ENCODE peak calls at places on chromosomes 5 and 9, in ten cellular contexts. E, C, O, P, T, X, U, I, A and K are unnamed samples.
A peak's percentile ranks its signal among the peaks of the same experiment; 100 is the strongest.

GRCh38 chr5:93476211-93476851 is 104.7 kb downstream of the NR2F1-AS1 start:
- DNase-seq in I (no peak), U (no peak), T (no peak), X (no peak), C (no peak), E (no peak), A (no peak), O (no peak), P (no peak), K (no peak)

GRCh38 chr9:86730165-86730928 is 217.0 kb downstream of the GAS1 start:
- DNase-seq in A (no peak), I (no peak), X (no peak), C (no peak), O (no peak), P (no peak), T (no peak), U (no peak), E (no peak), K (no peak)

GRCh38 chr5:40401965-40402364 is 277.8 kb upstream of the PTGER4 start:
- DNase-seq in C (no peak), E (no peak), P (no peak), O (no peak), U (peak; percentile 50), I (no peak), X (no peak), T (no peak), A (no peak), K (peak; percentile 37)

GRCh38 chr5:81014348-81014747 is 54.2 kb downstream of the RASGRF2 start:
- DNase-seq in A (no peak), I (no peak), C (no peak), P (no peak), O (no peak), T (no peak), U (no peak), E (no peak), X (no peak), K (no peak)

GRCh38 chr5:127136908-127137307 is 63.6 kb upstream of the C5orf63 start:
- DNase-seq in I (no peak), C (no peak), E (no peak), U (no peak), O (no peak), A (no peak), P (no peak), T (no peak), X (no peak), K (no peak)

GRCh38 chr5:111119856-111120255 is 27.7 kb downstream of the WDR36 start:
- DNase-seq in O (no peak), A (no peak), T (no peak), I (no peak), P (no peak), E (no peak), U (no peak), X (no peak), C (no peak), K (no peak)

GRCh38 chr5:35374584-35374983 is 144.3 kb upstream of the PRLR start:
- DNase-seq in E (no peak), P (no peak), I (no peak), X (no peak), O (no peak), C (no peak), U (no peak), T (no peak), A (no peak), K (no peak)

GRCh38 chr5:125847561-125847960 is 575.6 kb upstream of the GRAMD2B start:
- DNase-seq in T (no peak), I (no peak), C (no peak), X (no peak), O (no peak), E (no peak), P (no peak), U (no peak), A (no peak), K (no peak)

GRCh38 chr5:79728396-79728795 is 38.8 kb downstream of the CMYA5 start:
- DNase-seq in T (no peak), I (no peak), A (no peak), P (no peak), O (no peak), C (no peak), X (no peak), U (no peak), E (no peak), K (no peak)

GRCh38 chr9:38432922-38433510 is 8.8 kb upstream of the IGFBPL1 start:
- DNase-seq in E (no peak), A (peak; percentile 43), U (no peak), C (no peak), I (no peak), O (no peak), P (peak; percentile 59), X (no peak), T (peak; percentile 46), K (no peak)

GRCh38 chr5:83718195-83718825 is 2.3 kb downstream of the HAPLN1 start:
- DNase-seq in U (peak; percentile 62), P (peak; percentile 85), X (peak; percentile 26), C (peak; percentile 57), T (peak; percentile 70), O (no peak), I (no peak), A (peak; percentile 70), E (no peak), K (no peak)

GRCh38 chr9:136693490-136694162 is 6.4 kb upstream of the AGPAT2 start:
- DNase-seq in O (peak; percentile 59), U (no peak), P (peak; percentile 90), I (no peak), E (no peak), A (peak; percentile 63), C (no peak), T (no peak), X (peak; percentile 28), K (no peak)
- H3K27ac ChIP-seq in O (peak overlapping the region; percentile 30), U (no peak overlapping the region), P (peak overlapping the region; percentile 98), I (no peak overlapping the region), E (no peak overlapping the region), A (no peak overlapping the region), C (no peak overlapping the region), T (no peak overlapping the region), X (no peak overlapping the region), K (no peak overlapping the region)

DNA sequence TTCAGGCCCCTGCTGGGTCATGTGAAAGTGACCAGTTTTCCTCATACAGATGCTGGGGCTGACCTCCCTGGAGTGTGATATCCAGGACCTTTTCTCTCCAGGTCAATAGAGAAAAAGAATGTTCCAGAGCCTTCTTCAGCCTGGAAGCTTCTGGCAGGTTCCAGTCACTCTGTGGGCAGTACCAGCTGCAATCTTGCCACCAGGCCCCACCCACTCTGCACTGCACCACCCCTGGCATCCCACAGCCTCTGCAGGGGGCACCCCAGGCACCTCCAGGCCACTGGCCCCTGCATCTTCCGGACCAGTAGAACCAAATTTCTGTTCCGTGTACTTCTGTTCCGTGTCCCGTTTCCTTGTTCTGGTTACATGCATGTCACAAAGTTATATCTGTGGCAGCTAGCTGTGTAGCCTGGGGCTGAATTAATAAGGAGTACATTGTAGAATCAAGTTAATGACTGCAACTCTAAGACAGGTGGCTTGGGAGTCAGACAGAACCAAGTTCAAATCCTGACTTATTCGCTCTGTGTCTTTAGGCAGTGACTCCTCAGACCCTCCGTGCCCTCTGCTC is 83.2 kb upstream of the ZBTB43 start:
- DNase-seq in P (no peak), I (no peak), A (no peak), O (no peak), U (no peak), C (no peak), T (no peak), X (no peak), E (no peak), K (peak; percentile 7)
- H3K4me3 ChIP-seq in P (no peak overlapping the region), I (peak overlapping the region; percentile 65), A (no peak overlapping the region), O (no peak overlapping the region), U (no peak overlapping the region), C (no peak overlapping the region), T (no peak overlapping the region), X (no peak overlapping the region), E (no peak overlapping the region), K (peak overlapping the region; percentile 47)

DNA sequence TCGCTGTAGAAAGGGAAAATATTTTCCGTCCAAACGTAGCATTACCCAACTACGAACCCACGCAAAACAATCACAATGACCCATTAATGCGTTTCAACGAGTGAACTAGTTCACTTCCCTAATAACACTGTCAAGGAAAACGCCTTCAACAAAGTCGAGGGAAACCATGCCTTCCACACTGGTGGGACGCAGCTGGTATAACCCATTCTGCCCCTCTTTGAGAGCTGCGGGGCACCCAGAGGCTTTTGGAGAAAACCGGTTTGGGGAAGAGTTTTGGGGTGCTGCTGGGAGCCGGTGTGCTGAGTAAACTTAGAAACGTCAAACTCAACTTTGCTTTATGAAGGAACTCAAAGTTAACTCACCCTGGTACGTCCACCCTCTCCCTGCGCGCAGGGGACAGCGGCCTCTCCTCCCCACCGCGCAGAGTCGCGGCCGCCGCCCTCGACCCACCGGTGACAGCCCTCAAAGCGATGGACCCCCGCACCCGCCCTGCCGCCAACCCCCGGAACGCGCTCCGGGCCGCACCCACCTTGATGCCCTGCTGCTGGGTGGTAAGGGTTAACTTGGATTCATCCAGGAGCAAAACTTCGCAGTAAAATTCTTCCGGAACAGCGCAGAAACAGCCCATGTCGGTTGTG is 546 bp downstream of the EPB41L4A start:
- DNase-seq in E (no peak), A (no peak), U (no peak), T (no peak), X (peak; percentile 31), O (peak; percentile 13), C (peak; percentile 15), P (no peak), I (no peak), K (no peak)
- H3K27me3 ChIP-seq in E (peaks cover 10% of the 10 kb centered on the region), A (peaks cover 33% of the 10 kb centered on the region), U (peaks cover 19% of the 10 kb centered on the region), T (no peaks in the 10 kb centered on the region), X (no peaks in the 10 kb centered on the region), O (peaks cover 4% of the 10 kb centered on the region), C (peaks cover 14% of the 10 kb centered on the region), P (no peaks in the 10 kb centered on the region), I (peaks cover 4% of the 10 kb centered on the region), K (peaks cover 31% of the 10 kb centered on the region)

GRCh38 chr5:123147128-123147527 is 58.1 kb downstream of the PRDM6 start:
- DNase-seq in C (no peak), X (no peak), T (no peak), U (no peak), I (no peak), O (no peak), E (no peak), P (no peak), A (no peak), K (no peak)

GRCh38 chr5:123150089-123150488 is 61.0 kb downstream of the PRDM6 start:
- DNase-seq in A (no peak), C (no peak), T (no peak), X (no peak), O (no peak), U (no peak), E (no peak), P (no peak), I (no peak), K (no peak)

GRCh38 chr5:123151227-123151951 is 62.3 kb downstream of the PRDM6 start:
- DNase-seq in P (no peak), O (no peak), E (no peak), U (no peak), A (no peak), T (no peak), X (no peak), C (no peak), I (no peak), K (no peak)

GRCh38 chr5:123144096-123144495 is 55.1 kb downstream of the PRDM6 start:
- DNase-seq in U (no peak), P (no peak), C (no peak), X (no peak), I (no peak), T (no peak), E (no peak), O (no peak), A (no peak), K (no peak)

GRCh38 chr5:123147741-123148140 is 58.7 kb downstream of the PRDM6 start:
- DNase-seq in P (no peak), I (no peak), T (no peak), O (no peak), X (no peak), A (no peak), E (no peak), U (no peak), C (no peak), K (no peak)
- H3K27ac ChIP-seq in P (no peak overlapping the region), I (no peak overlapping the region), T (peak overlapping the region; percentile 78), O (no peak overlapping the region), X (no peak overlapping the region), A (no peak overlapping the region), E (no peak overlapping the region), U (no peak overlapping the region), C (no peak overlapping the region), K (no peak overlapping the region)